ENCODE peak calls at places on chromosomes 16 and 17, in seven cellular contexts. K is suprapubic skin, M is gastrocnemius medialis, F is breast epithelium, U is A549, W is body of pancreas, T is IMR-90. O is an unnamed sample.

GRCh38 chr17:50620848-50621247 is 13.8 kb upstream of the ABCC3 start:
- DNase-seq in K (no peak), M (no peak), F (no peak), U (no peak), W (no peak), T (no peak), O (no peak)

GRCh38 chr17:30336369-30337171 is 2.7 kb upstream of the TMIGD1 start:
- DNase-seq in K (no peak), M (no peak), F (no peak), U (peak; percentile 88), W (peak; percentile 64), T (peak; percentile 59), O (no peak)

GRCh38 chr17:37147301-37147812 is 198.6 kb downstream of the AATF start:
- DNase-seq in K (no peak), M (no peak), F (no peak), U (peak; percentile 67), W (no peak), T (peak; percentile 33), O (no peak)

GRCh38 chr17:42283241-42284019 is 4.9 kb upstream of the STAT5A start:
- DNase-seq in K (peak; percentile 65), M (no peak), F (peak; percentile 67), U (no peak), W (peak; percentile 9), T (no peak), O (peak; percentile 81)

GRCh38 chr16:9469512-9469911 is 378.1 kb downstream of the HAPSTR1 start:
- DNase-seq in K (no peak), M (no peak), F (no peak), U (peak; percentile 37), W (no peak), T (no peak), O (no peak)

GRCh38 chr16:25052530-25052929 is 37.4 kb upstream of the ARHGAP17 start:
- DNase-seq in K (no peak), M (no peak), F (no peak), U (no peak), W (peak; percentile 40), T (no peak), O (no peak)

GRCh38 chr17:7203391-7203790 is 16.2 kb downstream of the DLG4 start:
- DNase-seq in K (no peak), M (no peak), F (no peak), U (no peak), W (no peak), T (no peak), O (no peak)

GRCh38 chr17:1931759-1932579 is 93.2 kb downstream of the RTN4RL1 start:
- DNase-seq in K (no peak), M (peak; percentile 28), F (peak; percentile 63), U (no peak), W (peak; percentile 38), T (peak; percentile 7), O (no peak)

GRCh38 chr16:12612598-12613101 is 191.0 kb downstream of the CPPED1 start:
- DNase-seq in K (no peak), M (no peak), F (no peak), U (peak; percentile 91), W (no peak), T (no peak), O (no peak)

GRCh38 chr17:58092101-58092796 is 9.0 kb downstream of the DYNLL2 start:
- DNase-seq in K (no peak), M (no peak), F (no peak), U (no peak), W (no peak), T (no peak), O (no peak)

GRCh38 chr17:30454635-30455034 is 22.6 kb upstream of the GOSR1 start:
- DNase-seq in K (no peak), M (no peak), F (no peak), U (peak; percentile 24), W (no peak), T (no peak), O (no peak)

GRCh38 chr16:57007050-57007449 is 17.7 kb downstream of the NLRC5 start:
- DNase-seq in K (no peak), M (no peak), F (no peak), U (no peak), W (no peak), T (peak; percentile 35), O (no peak)

GRCh38 chr17:79801156-79802038 is 4.5 kb upstream of the CBX8 start:
- DNase-seq in K (no peak), M (no peak), F (no peak), U (no peak), W (no peak), T (no peak), O (no peak)

GRCh38 chr16:88747588-88748301 is 37.3 kb downstream of the PIEZO1 start:
- DNase-seq in K (no peak), M (no peak), F (no peak), U (peak; percentile 88), W (peak; percentile 47), T (no peak), O (no peak)

GRCh38 chr16:57187508-57187854 is 1.4 kb downstream of the RSPRY1 start:
- DNase-seq in K (no peak), M (no peak), F (no peak), U (no peak), W (no peak), T (no peak), O (no peak)

GRCh38 chr17:60095830-60096229 is 17.1 kb upstream of the HEATR6 start:
- DNase-seq in K (no peak), M (no peak), F (no peak), U (no peak), W (no peak), T (no peak), O (no peak)

GRCh38 chr17:15651583-15652110 is 32.1 kb upstream of the FBXW10B start:
- DNase-seq in K (peak; percentile 95), M (peak; percentile 89), F (peak; percentile 81), U (peak; percentile 99), W (peak; percentile 71), T (peak; percentile 99), O (peak; percentile 98)

GRCh38 chr17:67689534-67690177 is 28.1 kb upstream of the NOL11 start:
- DNase-seq in K (no peak), M (peak; percentile 3), F (no peak), U (peak; percentile 69), W (peak; percentile 62), T (peak; percentile 66), O (peak; percentile 51)

GRCh38 chr17:35655303-35655702 is 68.2 kb downstream of the AP2B1 start:
- DNase-seq in K (no peak), M (no peak), F (no peak), U (no peak), W (no peak), T (no peak), O (no peak)

GRCh38 chr17:35665662-35666061 is 65.8 kb upstream of the RASL10B start:
- DNase-seq in K (no peak), M (no peak), F (no peak), U (no peak), W (no peak), T (no peak), O (no peak)

GRCh38 chr17:35664685-35665084 is 66.8 kb upstream of the RASL10B start:
- DNase-seq in K (no peak), M (no peak), F (no peak), U (no peak), W (no peak), T (no peak), O (no peak)

GRCh38 chr17:35666070-35666469 is 65.4 kb upstream of the RASL10B start:
- DNase-seq in K (no peak), M (no peak), F (no peak), U (no peak), W (no peak), T (peak; percentile 8), O (no peak)

DNA sequence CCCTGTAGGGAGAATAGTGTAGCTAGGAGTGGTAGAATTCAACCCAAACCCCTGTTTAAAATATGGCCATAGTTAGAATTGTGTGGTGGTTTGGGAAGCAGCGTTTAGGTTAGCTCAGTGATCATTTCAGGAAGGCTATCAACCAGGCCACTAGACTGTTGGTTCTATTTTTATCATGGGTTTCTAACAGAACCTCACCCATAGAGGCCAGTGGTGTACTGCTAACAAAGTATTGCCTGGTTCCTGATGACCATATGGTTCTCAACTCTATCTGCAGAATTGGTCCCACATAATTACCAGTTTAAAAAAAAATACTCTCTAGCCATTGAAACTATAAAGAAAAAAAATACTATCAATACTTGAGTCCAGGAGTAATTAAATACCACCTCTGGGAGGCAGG is 70.5 kb upstream of the RASL10B start:
- DNase-seq in K (no peak), M (peak; percentile 2), F (no peak), U (no peak), W (no peak), T (no peak), O (no peak)
- TF ChIP-seq CTCF in K (no peak), M (peak; percentile 34), F (no peak), U (no peak), W (no peak), T (no peak), O (no peak)

GRCh38 chr17:3553419-3554401 is 3.9 kb downstream of the TRPV3 start:
- DNase-seq in K (no peak), M (no peak), F (no peak), U (no peak), W (no peak), T (no peak), O (no peak)

GRCh38 chr17:3556239-3556904 is 1.2 kb downstream of the TRPV3 start:
- DNase-seq in K (no peak), M (no peak), F (no peak), U (no peak), W (no peak), T (no peak), O (no peak)

GRCh38 chr17:3554440-3554839 is 3.2 kb downstream of the TRPV3 start:
- DNase-seq in K (no peak), M (no peak), F (no peak), U (no peak), W (no peak), T (no peak), O (no peak)

GRCh38 chr17:3556905-3557767 is 476 bp downstream of the TRPV3 start:
- DNase-seq in K (no peak), M (no peak), F (no peak), U (no peak), W (no peak), T (no peak), O (no peak)

DNA sequence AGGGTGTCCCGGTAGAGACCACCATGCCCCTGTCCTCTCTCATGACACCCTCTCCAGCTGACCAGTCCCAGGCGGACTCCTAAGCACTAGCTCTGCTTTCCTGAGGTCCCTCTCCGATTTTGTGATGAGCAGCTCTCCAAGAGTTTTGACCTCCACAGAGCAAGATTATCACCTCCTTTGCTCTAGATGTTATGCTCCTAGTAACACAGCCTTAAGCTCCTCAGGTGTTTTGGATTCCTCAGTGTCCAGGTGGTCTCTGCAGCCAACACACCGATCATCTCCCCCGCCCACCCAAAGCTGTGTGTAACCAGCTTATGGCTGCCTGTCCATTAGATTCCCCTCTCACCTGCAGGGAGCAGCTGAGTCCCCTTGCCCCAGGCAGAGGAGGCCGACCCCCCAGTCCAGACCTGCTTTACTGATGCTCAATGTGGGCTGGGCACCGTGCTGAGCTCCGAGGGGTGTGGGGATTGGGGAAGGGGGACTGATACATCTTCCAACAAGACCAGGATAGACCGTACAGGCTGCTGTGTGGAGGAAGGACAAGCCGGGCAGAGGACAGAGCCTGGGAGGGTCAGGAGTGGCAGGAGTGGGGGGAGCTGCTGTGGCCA is 2.3 kb downstream of the TRPV3 start:
- DNase-seq in K (no peak), M (no peak), F (no peak), U (no peak), W (no peak), T (no peak), O (no peak)
- TF ChIP-seq POLR2A in K (no peak), M (no peak), F (no peak), U (no peak), W (no peak), T (no peak), O (no peak)

GRCh38 chr16:66095676-66096075 is 270.8 kb upstream of the CDH5 start:
- DNase-seq in K (no peak), M (no peak), F (no peak), U (no peak), W (no peak), T (no peak), O (no peak)
- TF ChIP-seq CTCF in K (no peak), M (no peak), F (no peak), U (no peak), W (no peak), T (peak; percentile 7), O (no peak)

GRCh38 chr16:85569615-85570212 is 43.4 kb upstream of the GSE1 start:
- DNase-seq in K (no peak), M (no peak), F (no peak), U (no peak), W (peak; percentile 39), T (peak; percentile 78), O (no peak)
- TF ChIP-seq POLR2A in K (no peak), M (no peak), F (no peak), U (no peak), W (no peak), T (no peak), O (no peak)